ENCODE peak calls at places on chromosome 15, in ten cellular contexts. R is Calu3, V is foreskin fibroblast, X is neural progenitor cell, F is fibroblast of pulmonary artery, M is epithelial cell of proximal tubule, C is upper lobe of right lung, K is endothelial cell, P is body of pancreas, S is nephron progenitor cell. L is an unnamed sample.
A peak's percentile ranks its signal among the peaks of the same experiment; 100 is the strongest.

GRCh38 chr15:94631608-94632007 is 400.2 kb downstream of the MCTP2 start:
- DNase-seq in R (no peak), V (no peak), X (no peak), F (no peak), M (no peak), C (no peak), K (no peak), P (no peak), S (no peak), L (no peak)

GRCh38 chr15:101133751-101134261 is 118.0 kb downstream of the CHSY1 start:
- DNase-seq in R (no peak), V (no peak), X (no peak), F (no peak), M (no peak), C (no peak), K (no peak), P (no peak), S (no peak), L (no peak)

GRCh38 chr15:100715571-100716455 is 113.4 kb downstream of the ASB7 start:
- DNase-seq in R (peak; percentile 85), V (no peak), X (no peak), F (no peak), M (no peak), C (peak; percentile 81), K (no peak), P (peak; percentile 76), S (peak; percentile 12), L (no peak)

GRCh38 chr15:89119489-89120478 is 31.5 kb downstream of the ABHD2 start:
- DNase-seq in R (peak; percentile 62), V (peak; percentile 63), X (no peak), F (peak; percentile 70), M (no peak), C (no peak), K (no peak), P (peak; percentile 51), S (no peak), L (no peak)

GRCh38 chr15:28020644-28021043 is 78.5 kb downstream of the OCA2 start:
- DNase-seq in R (no peak), V (no peak), X (no peak), F (no peak), M (no peak), C (no peak), K (no peak), P (no peak), S (no peak), L (no peak)

GRCh38 chr15:39579487-39580116 is 1.3 kb upstream of the THBS1 start:
- DNase-seq in R (peak; percentile 64), V (peak; percentile 88), X (peak; percentile 87), F (peak; percentile 98), M (peak; percentile 75), C (peak; percentile 82), K (peak; percentile 59), P (peak; percentile 50), S (peak; percentile 63), L (no peak)

GRCh38 chr15:78761891-78762385 is 49.3 kb downstream of the ADAMTS7 start:
- DNase-seq in R (no peak), V (no peak), X (no peak), F (no peak), M (no peak), C (no peak), K (no peak), P (no peak), S (no peak), L (no peak)

GRCh38 chr15:77901921-77902750 is 175.4 kb downstream of the TBC1D2B start:
- DNase-seq in R (no peak), V (no peak), X (peak; percentile 44), F (no peak), M (no peak), C (peak; percentile 38), K (no peak), P (no peak), S (peak; percentile 26), L (no peak)

GRCh38 chr15:44662478-44663409 is 718 bp downstream of the SPG11 start:
- DNase-seq in R (peak; percentile 73), V (peak; percentile 70), X (peak; percentile 64), F (peak; percentile 64), M (no peak), C (peak; percentile 88), K (peak; percentile 61), P (peak; percentile 78), S (peak; percentile 71), L (peak; percentile 74)

GRCh38 chr15:28922712-28923012 is 36.9 kb downstream of the APBA2 start:
- DNase-seq in R (no peak), V (no peak), X (no peak), F (no peak), M (no peak), C (no peak), K (no peak), P (no peak), S (no peak), L (no peak)

GRCh38 chr15:88646951-88647350 is 8.1 kb downstream of the ISG20 start:
- DNase-seq in R (no peak), V (no peak), X (no peak), F (no peak), M (no peak), C (no peak), K (no peak), P (no peak), S (no peak), L (no peak)

GRCh38 chr15:95176794-95177577 is 945.6 kb downstream of the MCTP2 start:
- DNase-seq in R (no peak), V (no peak), X (peak; percentile 17), F (no peak), M (no peak), C (no peak), K (no peak), P (no peak), S (no peak), L (no peak)

GRCh38 chr15:49605588-49605987 is 15.0 kb downstream of the FAM227B start:
- DNase-seq in R (no peak), V (no peak), X (no peak), F (no peak), M (no peak), C (no peak), K (no peak), P (no peak), S (no peak), L (no peak)

GRCh38 chr15:49604625-49605409 is 15.8 kb downstream of the FAM227B start:
- DNase-seq in R (no peak), V (no peak), X (no peak), F (no peak), M (no peak), C (no peak), K (no peak), P (no peak), S (no peak), L (no peak)

GRCh38 chr15:49610166-49610918 is 10.3 kb downstream of the FAM227B start:
- DNase-seq in R (no peak), V (peak; percentile 22), X (no peak), F (peak; percentile 40), M (no peak), C (no peak), K (no peak), P (no peak), S (no peak), L (no peak)

DNA sequence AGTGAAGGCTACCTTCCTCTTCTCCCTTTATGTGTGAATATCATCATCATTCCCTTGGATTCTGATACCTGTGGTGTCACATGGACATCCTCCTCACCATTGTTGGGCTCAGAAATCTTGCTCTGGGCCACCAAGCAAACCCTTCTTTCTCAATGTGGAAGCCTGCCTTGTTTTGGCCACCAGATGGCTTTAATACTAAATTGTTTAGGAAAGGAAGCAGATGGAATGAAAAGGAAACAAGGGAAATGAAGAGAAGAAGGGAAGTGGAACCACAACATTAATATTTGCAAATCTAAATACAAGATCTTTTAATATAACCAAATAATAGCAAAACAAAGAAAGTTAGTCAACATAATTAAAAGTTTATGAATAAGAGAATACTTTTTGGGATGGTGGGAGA is 14.0 kb downstream of the FAM227B start:
- DNase-seq in R (no peak), V (peak; percentile 11), X (no peak), F (no peak), M (no peak), C (no peak), K (no peak), P (no peak), S (no peak), L (no peak)
- TF ChIP-seq CTCF in R (no peak), V (peak; percentile 48), X (peak; percentile 14), F (peak; percentile 25), M (peak; percentile 24), C (no peak), K (no peak), P (no peak), S (no peak), L (no peak)

DNA sequence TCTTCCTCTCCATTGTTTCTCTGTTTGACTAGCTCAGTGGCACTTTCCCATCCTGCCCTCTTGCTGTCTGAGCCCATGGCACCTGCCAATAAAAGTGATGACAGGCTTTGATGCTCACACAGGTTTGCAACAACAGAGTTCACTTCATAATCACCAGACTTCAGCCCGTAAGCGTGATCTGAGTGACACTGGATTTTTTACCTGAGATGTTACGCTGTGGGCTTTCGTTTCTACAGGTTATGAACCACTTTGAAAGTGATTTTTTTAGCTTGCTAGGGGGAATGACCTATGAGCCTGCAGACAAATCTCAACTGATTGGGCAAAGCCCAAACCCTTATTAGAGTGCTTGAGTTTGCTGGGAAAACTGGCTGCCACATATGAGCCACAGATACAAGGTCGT is 173.9 kb upstream of the ICE2 start:
- DNase-seq in R (no peak), V (no peak), X (no peak), F (no peak), M (no peak), C (no peak), K (no peak), P (no peak), S (no peak), L (no peak)
- TF ChIP-seq CTCF in R (no peak), V (no peak), X (no peak), F (no peak), M (no peak), C (no peak), K (no peak), P (no peak), S (no peak), L (no peak)

DNA sequence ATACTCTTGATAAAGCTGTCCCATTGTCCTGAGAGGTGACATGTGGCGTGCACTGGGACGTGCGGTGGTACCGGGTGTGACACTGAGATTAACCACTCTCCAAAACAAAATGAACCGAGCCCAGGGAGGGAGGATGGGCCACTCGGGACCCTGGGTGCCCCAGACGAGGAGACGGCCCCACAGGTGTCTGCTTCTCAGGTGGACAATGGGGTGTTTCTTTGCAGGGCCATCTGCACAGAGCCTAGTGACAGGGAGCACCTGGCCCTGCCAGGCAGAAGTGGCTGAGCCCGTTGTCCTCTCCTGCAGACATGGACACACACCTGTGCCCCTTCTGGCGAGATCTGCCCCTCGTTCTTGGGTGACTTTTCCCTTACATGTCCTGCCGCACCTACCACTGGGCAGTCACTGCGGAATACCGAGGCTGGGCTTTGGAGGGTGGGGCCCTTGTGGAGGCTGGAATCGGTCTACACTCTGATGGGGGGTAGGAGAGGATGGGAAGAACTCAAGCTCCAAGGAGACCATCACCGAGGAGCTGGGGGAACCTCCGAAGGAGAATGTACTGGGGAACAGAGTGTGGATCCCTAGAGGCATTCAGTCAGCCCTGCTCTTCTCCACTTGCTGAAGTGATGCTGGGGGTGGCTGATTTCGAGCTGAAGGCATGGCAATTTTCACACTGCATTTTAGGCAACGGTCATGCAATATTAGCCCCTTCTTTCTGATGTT is 153.5 kb downstream of the ATP10A start:
- DNase-seq in R (no peak), V (no peak), X (no peak), F (no peak), M (no peak), C (peak; percentile 46), K (no peak), P (no peak), S (no peak), L (no peak)
- TF ChIP-seq CTCF in R (no peak), V (no peak), X (no peak), F (no peak), M (no peak), C (no peak), K (no peak), P (no peak), S (no peak), L (no peak)

GRCh38 chr15:62691008-62691407 is 351.5 kb upstream of the TPM1 start:
- DNase-seq in R (no peak), V (no peak), X (no peak), F (peak; percentile 2), M (no peak), C (no peak), K (no peak), P (no peak), S (no peak), L (no peak)
- TF ChIP-seq CTCF in R (no peak), V (no peak), X (no peak), F (no peak), M (no peak), C (peak; percentile 9), K (no peak), P (peak; percentile 33), S (no peak), L (no peak)

L was measured in activated B cell treated with CpG ODN at 0.5 μM for 24 hours.